ENCODE peak calls at places on chromosomes 6 and 20, in nine cellular contexts. Q, O, C, S, X, F, A, B and R are unnamed samples. For H3K4me1, the result is how much of the 10 kb centered on the place peaks cover.

GRCh38 chr20:34715384-34715783 is 11.2 kb downstream of the TP53INP2 start:
- DNase-seq in Q (no peak), B (no peak), C (no peak), A (no peak), F (no peak), X (no peak), O (peak), S (no peak), R (no peak)

GRCh38 chr6:151690768-151691562 is 116.5 kb upstream of the ESR1 start:
- DNase-seq in Q (peak), F (no peak), S (no peak), X (peak), O (no peak), C (no peak), A (no peak), B (peak), R (no peak)

GRCh38 chr6:49799090-49799489 is 12.0 kb upstream of the PGK2 start:
- DNase-seq in S (no peak), A (no peak), F (no peak), O (no peak), C (no peak), X (no peak), B (no peak), Q (no peak), R (no peak)

GRCh38 chr6:143034689-143035334 is 25.9 kb upstream of the AIG1 start:
- DNase-seq in A (no peak), Q (no peak), S (no peak), X (no peak), C (no peak), O (no peak), F (peak), B (no peak), R (no peak)

GRCh38 chr20:60800185-60800584 is 451.9 kb upstream of the CDH4 start:
- DNase-seq in F (no peak), O (no peak), B (no peak), C (no peak), X (no peak), Q (no peak), S (no peak), A (no peak), R (no peak)

GRCh38 chr20:32524871-32525501 is 60.1 kb downstream of the NOL4L start:
- DNase-seq in A (no peak), X (peak), S (no peak), F (peak), B (no peak), C (no peak), O (peak), Q (no peak), R (peak)

GRCh38 chr6:12291785-12292604 is 1.8 kb downstream of the EDN1 start:
- DNase-seq in Q (peak), F (no peak), B (no peak), S (peak), O (no peak), C (peak), X (no peak), A (no peak), R (no peak)

GRCh38 chr6:78810146-78810545 is 57.2 kb upstream of the IRAK1BP1 start:
- DNase-seq in S (peak), O (no peak), B (peak), C (peak), A (no peak), Q (peak), F (no peak), X (peak), R (no peak)

GRCh38 chr6:111602481-111603404 is 2.9 kb downstream of the TRAF3IP2 start:
- DNase-seq in O (peak), X (peak), A (no peak), C (peak), Q (no peak), F (no peak), B (peak), S (no peak), R (peak)

GRCh38 chr6:107621216-107621940 is 131.5 kb downstream of the SOBP start:
- DNase-seq in S (no peak), A (no peak), C (no peak), Q (no peak), F (no peak), X (no peak), B (no peak), O (no peak), R (no peak)

GRCh38 chr6:19303381-19303780 is 533.8 kb upstream of the ID4 start:
- DNase-seq in O (no peak), X (no peak), A (no peak), Q (no peak), C (no peak), S (no peak), B (peak), F (no peak), R (no peak)

GRCh38 chr20:64247970-64248841 is 7.3 kb upstream of the PCMTD2 start:
- DNase-seq in Q (no peak), O (peak), F (peak), A (no peak), C (no peak), S (no peak), B (no peak), X (no peak), R (no peak)

GRCh38 chr6:43268348-43268685 is 25.0 kb downstream of the TTBK1 start:
- DNase-seq in A (no peak), F (no peak), X (peak), B (no peak), Q (no peak), O (peak), C (no peak), S (no peak), R (no peak)

GRCh38 chr6:106194949-106195919 is 109.1 kb downstream of the PRDM1 start:
- DNase-seq in B (peak), A (no peak), Q (peak), X (no peak), O (no peak), F (no peak), C (no peak), S (no peak), R (no peak)

GRCh38 chr20:6480328-6481030 is 287.0 kb upstream of the BMP2 start:
- DNase-seq in X (no peak), O (no peak), S (no peak), C (no peak), F (no peak), B (no peak), Q (no peak), A (no peak), R (no peak)

GRCh38 chr6:154373971-154374370 is 17.4 kb upstream of the IPCEF1 start:
- DNase-seq in B (no peak), S (no peak), Q (no peak), A (no peak), X (no peak), C (no peak), O (no peak), F (no peak), R (no peak)

GRCh38 chr6:170575250-170575649 is 9.2 kb downstream of the PDCD2 start:
- DNase-seq in F (no peak), X (no peak), S (no peak), O (no peak), C (peak), B (peak), A (no peak), Q (no peak), R (no peak)

DNA sequence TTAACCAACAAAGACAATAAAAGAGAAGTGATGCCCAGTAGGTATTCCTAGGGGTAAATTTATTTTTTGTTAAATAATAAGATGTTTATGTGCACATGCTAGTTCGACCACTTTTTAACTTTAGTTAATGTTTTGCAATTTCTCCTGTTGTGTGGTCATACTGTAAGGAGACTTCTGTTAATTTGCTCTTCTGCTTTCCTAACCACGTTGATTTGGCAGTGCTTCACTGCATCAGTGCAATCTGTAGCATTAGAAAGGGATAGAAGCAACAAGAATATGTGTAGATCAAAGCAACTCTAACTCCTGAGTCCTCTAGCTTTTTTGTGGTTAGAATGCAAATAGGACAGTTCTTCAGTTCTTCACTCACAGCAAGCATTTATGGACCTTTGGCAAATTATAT is 13.9 kb downstream of the MYB start:
- DNase-seq in O (no peak), S (no peak), B (no peak), C (no peak), A (no peak), F (no peak), Q (no peak), X (no peak), R (no peak)
- H3K4me1 ChIP-seq in O (under half), S (under half), B (under half), C (under half), A (under half), F (under half), Q (under half), X (under half), R (under half)

DNA sequence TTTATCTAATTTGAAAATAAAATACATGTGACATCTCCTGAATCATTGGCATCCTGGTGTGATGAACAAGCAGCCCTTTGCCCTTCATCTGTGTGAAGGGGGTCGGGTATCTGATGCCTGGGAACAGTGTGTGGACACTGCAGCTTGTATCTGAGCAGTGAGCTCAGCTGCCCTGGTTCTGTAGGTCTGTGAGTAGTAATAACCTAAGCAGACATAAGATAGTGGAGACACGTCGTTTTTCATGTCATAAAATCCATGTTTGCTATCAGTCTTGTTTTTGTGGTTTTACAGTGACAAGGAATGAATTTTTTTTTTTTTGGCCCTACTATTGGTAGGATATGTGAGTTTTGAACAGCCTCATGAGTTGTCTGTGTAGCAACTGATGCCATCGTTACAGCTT is 133.0 kb downstream of the JARID2 start:
- DNase-seq in S (no peak), C (no peak), F (no peak), X (no peak), B (no peak), O (no peak), Q (no peak), A (no peak), R (no peak)
- H3K4me1 ChIP-seq in S (under half), C (under half), F (under half), X (under half), B (under half), O (under half), Q (under half), A (under half), R (half or more)

DNA sequence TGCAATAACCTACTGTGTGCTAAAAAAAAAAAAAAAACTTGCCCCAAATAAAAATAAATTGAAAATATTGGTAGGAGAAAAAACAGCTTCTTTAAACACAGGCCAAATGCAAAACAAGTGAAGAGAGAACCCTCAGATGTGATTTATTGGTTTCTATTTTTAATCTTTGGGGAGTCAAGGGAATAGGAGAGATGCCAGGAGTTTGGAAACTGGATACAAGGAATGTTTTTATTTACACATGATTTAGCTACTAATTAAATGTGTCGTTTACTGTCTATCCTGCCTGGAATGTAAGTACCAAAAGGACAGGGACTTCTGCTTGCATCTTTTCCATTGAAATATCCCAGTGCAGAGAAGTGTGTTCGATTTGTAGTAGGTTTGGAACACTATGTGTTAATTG is 810.7 kb downstream of the MAFB start:
- DNase-seq in A (no peak), S (no peak), O (no peak), F (no peak), X (no peak), C (no peak), B (no peak), Q (no peak), R (no peak)
- H3K4me1 ChIP-seq in A (under half), S (under half), O (under half), F (under half), X (under half), C (under half), B (under half), Q (under half), R (under half)

GRCh38 chr20:57410398-57411323 is 19.5 kb downstream of the RBM38 start:
- DNase-seq in A (no peak), B (no peak), O (no peak), F (no peak), C (no peak), Q (no peak), X (no peak), S (no peak), R (no peak)
- H3K4me1 ChIP-seq in A (under half), B (under half), O (under half), F (under half), C (under half), Q (under half), X (under half), S (under half), R (under half)

DNA sequence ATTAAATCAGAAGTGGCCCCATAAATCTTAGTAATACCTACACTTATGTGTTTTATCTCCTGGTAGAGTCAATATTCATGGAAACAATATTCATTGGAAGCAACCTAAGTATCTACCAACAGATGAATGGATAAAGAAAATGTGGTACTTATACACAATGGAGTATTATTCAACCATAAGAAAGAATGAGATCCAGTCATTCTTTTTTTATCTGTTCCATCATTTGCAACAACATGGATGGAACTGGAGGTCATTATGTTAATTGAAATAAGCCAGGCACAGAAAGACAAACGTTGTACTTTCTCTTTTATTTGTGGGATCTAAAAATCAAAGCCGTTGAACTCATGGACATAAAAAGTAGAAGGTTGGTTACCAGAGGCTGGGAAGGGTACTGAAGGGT is 268.5 kb downstream of the ZFAND3 start:
- DNase-seq in Q (no peak), X (no peak), C (no peak), F (no peak), O (no peak), B (no peak), A (no peak), S (no peak), R (no peak)
- H3K4me1 ChIP-seq in Q (under half), X (under half), C (under half), F (under half), O (under half), B (under half), A (under half), S (under half), R (under half)

GRCh38 chr6:140082867-140083297 is 708.4 kb upstream of the CITED2 start:
- DNase-seq in A (no peak), X (peak), S (no peak), F (no peak), Q (peak), B (peak), O (no peak), C (no peak), R (no peak)
- H3K4me1 ChIP-seq in A (under half), X (half or more), S (under half), F (under half), Q (under half), B (under half), O (under half), C (under half), R (under half)